ENCODE peak calls at places on chromosome 3, in four cellular contexts. B is hepatocyte, V is OCI-LY7, C is GM23248. J is an unnamed sample.

GRCh38 chr3:170867143-170867542 is 2.9 kb downstream of the RPL22L1 start:
- DNase-seq in B (no peak), V (peak), C (peak), J (no peak)

GRCh38 chr3:27730774-27731659 is 8.9 kb upstream of the EOMES start:
- DNase-seq in B (no peak), V (no peak), C (peak), J (no peak)

GRCh38 chr3:5021571-5022092 is 42.4 kb downstream of the BHLHE40 start:
- DNase-seq in B (no peak), V (no peak), C (peak), J (peak)

GRCh38 chr3:156818890-156819289 is 7.3 kb upstream of the LEKR1 start:
- DNase-seq in B (peak), V (no peak), C (peak), J (peak)

GRCh38 chr3:3015472-3016089 is 94.6 kb downstream of the IL5RA start:
- DNase-seq in B (peak), V (no peak), C (peak), J (peak)

GRCh38 chr3:61894988-61895935 is 333.9 kb downstream of the PTPRG start:
- DNase-seq in B (peak), V (peak), C (peak), J (peak)

GRCh38 chr3:42705962-42706585 is 3.5 kb upstream of the HHATL start:
- DNase-seq in B (no peak), V (no peak), C (no peak), J (no peak)

GRCh38 chr3:129893616-129894070 is at the start of gene TMCC1:
- DNase-seq in B (peak), V (peak), C (peak), J (peak)

GRCh38 chr3:52246728-52247454 is 1.3 kb downstream of the PPM1M start:
- DNase-seq in B (no peak), V (no peak), C (no peak), J (no peak)

GRCh38 chr3:55804170-55805095 is 317.3 kb upstream of the WNT5A start:
- DNase-seq in B (peak), V (peak), C (no peak), J (no peak)

GRCh38 chr3:195075199-195075940 is 195.6 kb downstream of the XXYLT1 start:
- DNase-seq in B (no peak), V (no peak), C (no peak), J (peak)

GRCh38 chr3:142981901-142982773 is 18.7 kb upstream of the PAQR9 start:
- DNase-seq in B (no peak), V (no peak), C (no peak), J (no peak)

GRCh38 chr3:52217409-52217805 is 8.0 kb downstream of the TLR9 start:
- DNase-seq in B (no peak), V (no peak), C (no peak), J (no peak)

GRCh38 chr3:143168518-143169192 is 49.1 kb downstream of the CHST2 start:
- DNase-seq in B (no peak), V (no peak), C (no peak), J (peak)

GRCh38 chr3:78917541-78917940 is 850.3 kb downstream of the ROBO1 start:
- DNase-seq in B (no peak), V (no peak), C (no peak), J (no peak)

GRCh38 chr3:177777699-177778098 is 580.4 kb upstream of the TBL1XR1 start:
- DNase-seq in B (peak), V (peak), C (peak), J (no peak)

GRCh38 chr3:142279965-142280590 is 54.7 kb upstream of the GK5 start:
- DNase-seq in B (peak), V (peak), C (peak), J (peak)

GRCh38 chr3:85360742-85361387 is 402.1 kb downstream of the CADM2 start:
- DNase-seq in B (peak), V (peak), C (peak), J (peak)

GRCh38 chr3:132318451-132318850 is 1.2 kb downstream of the ACP3 start:
- DNase-seq in B (no peak), V (no peak), C (peak), J (peak)

GRCh38 chr3:171457263-171458055 is 2.7 kb downstream of the TNIK start:
- DNase-seq in B (peak), V (no peak), C (no peak), J (no peak)

GRCh38 chr3:190252080-190252479 is 70.2 kb downstream of the CLDN1 start:
- DNase-seq in B (peak), V (no peak), C (peak), J (peak)

GRCh38 chr3:89278305-89278704 is 170.9 kb downstream of the EPHA3 start:
- DNase-seq in B (peak), V (no peak), C (no peak), J (no peak)

GRCh38 chr3:15055019-15055557 is 10.0 kb downstream of the MRPS25 start:
- DNase-seq in B (no peak), V (peak), C (peak), J (peak)

GRCh38 chr3:181839915-181840295 is 128.2 kb downstream of the SOX2 start:
- DNase-seq in B (no peak), V (no peak), C (no peak), J (peak)

GRCh38 chr3:78277793-78278192 is 1237.9 kb downstream of the ROBO2 start:
- DNase-seq in B (no peak), V (no peak), C (no peak), J (no peak)

GRCh38 chr3:148146947-148147346 is 550.8 kb upstream of the AGTR1 start:
- DNase-seq in B (no peak), V (no peak), C (peak), J (peak)

GRCh38 chr3:119658994-119659393 is 1.4 kb downstream of the POPDC2 start:
- DNase-seq in B (no peak), V (no peak), C (no peak), J (no peak)
- H3K4me3 ChIP-seq in B (no peak), V (no peak), C (no peak), J (no peak)

GRCh38 chr3:133595341-133595740 is 21.9 kb downstream of the CDV3 start:
- DNase-seq in B (no peak), V (no peak), C (peak), J (peak)
- H3K4me2 ChIP-seq in B (no peak), V (no peak), C (peak), J (peak)

DNA sequence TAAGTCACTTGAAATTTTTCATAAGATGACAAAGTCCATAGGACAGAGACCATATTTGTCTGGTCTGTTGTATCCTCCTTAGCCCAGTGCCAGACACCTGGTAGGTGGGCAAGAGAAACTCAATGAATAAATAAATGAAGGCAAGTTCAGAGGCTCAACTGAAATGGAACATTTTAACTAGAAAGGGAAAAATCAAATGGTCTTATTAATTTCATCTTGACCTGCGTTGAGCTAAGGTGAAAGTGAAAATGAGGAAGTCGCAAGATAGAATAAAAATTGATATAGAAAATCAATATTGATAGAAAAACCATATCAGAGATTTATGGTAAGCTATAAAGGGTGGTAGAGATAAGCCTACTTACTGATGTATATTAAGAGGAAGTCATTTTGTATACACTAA is 3.0 kb downstream of the NFKBIZ start:
- DNase-seq in B (no peak), V (no peak), C (no peak), J (no peak)
- H3K4me3 ChIP-seq in B (peak), V (peak), C (peak), J (no peak)

GRCh38 chr3:108030915-108031425 is 59.9 kb downstream of the CD47 start:
- DNase-seq in B (no peak), V (no peak), C (no peak), J (no peak)
- H3K4me2 ChIP-seq in B (no peak), V (no peak), C (no peak), J (no peak)

DNA sequence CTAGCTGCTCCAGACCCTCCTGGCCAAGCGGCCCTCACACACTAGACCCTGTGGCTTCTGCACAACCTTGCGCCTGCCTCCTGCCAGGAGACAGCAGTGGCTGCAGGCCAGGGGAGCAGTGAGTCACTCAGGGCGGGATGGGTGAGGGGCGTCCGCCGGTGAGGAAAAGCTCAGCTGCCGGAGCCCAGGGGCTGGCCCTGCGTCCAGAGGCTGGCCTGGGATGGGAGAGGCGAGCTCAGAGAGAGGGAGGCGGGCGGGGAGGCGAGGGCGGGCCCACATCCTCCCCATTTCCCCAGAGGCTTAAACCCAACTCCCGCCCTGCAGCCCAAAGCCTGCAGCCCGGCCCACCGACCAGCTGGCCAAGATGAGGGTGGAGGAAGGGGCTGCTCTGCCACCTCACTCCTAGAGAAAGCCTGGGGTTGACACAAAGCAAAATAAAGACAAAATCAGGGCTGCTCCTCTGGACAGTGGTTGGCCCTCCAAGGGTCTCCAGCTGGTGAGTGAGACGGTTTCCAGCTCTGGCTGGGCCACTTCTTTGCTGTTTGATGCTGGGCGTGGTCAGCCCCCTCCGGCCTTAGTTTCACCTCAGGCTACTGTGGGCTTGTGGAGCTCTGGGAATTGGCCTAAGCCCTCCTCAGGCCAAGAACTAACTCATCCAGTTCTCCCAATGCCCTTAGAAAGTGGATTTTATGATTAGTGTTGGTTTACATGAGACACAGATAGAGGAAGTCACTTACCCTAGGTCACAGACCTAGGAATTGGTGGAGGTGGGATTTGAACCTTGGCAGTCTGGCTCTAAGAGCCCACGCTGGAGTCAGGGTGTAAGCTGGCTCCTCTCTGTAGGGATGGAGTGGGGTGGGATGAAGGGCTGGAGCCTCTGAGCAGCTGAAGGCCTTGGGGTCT is 50.6 kb downstream of the IQSEC1 start:
- DNase-seq in B (peak), V (peak), C (peak), J (peak)
- H3K4me3 ChIP-seq in B (no peak), V (peak), C (no peak), J (no peak)

GRCh38 chr3:150787741-150788370 is 24.9 kb upstream of the SIAH2 start:
- DNase-seq in B (peak), V (peak), C (peak), J (peak)
- H3K4me2 ChIP-seq in B (peak), V (no peak), C (peak), J (peak)

GRCh38 chr3:50358355-50358926 is 880 bp downstream of the TMEM115 start:
- DNase-seq in B (no peak), V (no peak), C (peak), J (no peak)

GRCh38 chr3:50354850-50355249 is 4.2 kb downstream of the CYB561D2 start:
- DNase-seq in B (no peak), V (no peak), C (no peak), J (no peak)

GRCh38 chr3:50355829-50356552 is 3.3 kb downstream of the TMEM115 start:
- DNase-seq in B (no peak), V (no peak), C (peak), J (no peak)

GRCh38 chr3:50354186-50354764 is 3.6 kb downstream of the CYB561D2 start:
- DNase-seq in B (no peak), V (no peak), C (no peak), J (no peak)

GRCh38 chr3:50356553-50356952 is 2.8 kb downstream of the TMEM115 start:
- DNase-seq in B (peak), V (no peak), C (peak), J (no peak)
- H3K4me3 ChIP-seq in B (peak), V (peak), C (peak), J (peak)

DNA sequence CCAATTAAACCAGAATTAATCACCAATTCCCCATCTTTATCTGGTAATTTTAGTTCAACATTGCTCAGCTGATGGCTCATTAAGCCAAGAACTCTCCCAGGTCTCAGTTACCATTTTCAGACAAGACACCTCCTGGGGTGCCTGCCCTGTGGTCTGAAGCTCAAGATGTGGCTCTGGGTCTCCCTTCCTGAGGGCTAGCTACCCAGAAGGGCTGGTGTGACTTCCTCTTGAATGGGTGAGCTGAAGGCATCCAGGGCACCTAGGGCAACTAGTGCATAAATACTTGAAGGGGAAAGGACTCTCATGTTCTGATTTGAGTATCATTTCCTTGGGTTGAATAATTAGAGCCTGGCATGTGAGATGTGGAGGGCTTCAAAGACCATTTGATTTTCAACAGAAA is 6.7 kb upstream of the TM4SF1 start:
- DNase-seq in B (no peak), V (no peak), C (no peak), J (no peak)
- H3K4me2 ChIP-seq in B (no peak), V (no peak), C (peak), J (no peak)

J was measured in astrocyte.